ENCODE peak calls at places on chromosomes 4 and X, in six cellular contexts. One of them, this sample, is unnamed.

GRCh38 chr4:90007494-90008167 is 113.0 kb downstream of the MMRN1 start:
- DNase-seq in heart right ventricle: no peak
- DNase-seq in psoas muscle: no peak
- DNase-seq in left lung: no peak
- DNase-seq in suprapubic skin: no peak
- DNase-seq in tibial artery: no peak
- DNase-seq in this sample: no peak

GRCh38 chr4:21347142-21347541 is 601.4 kb downstream of the KCNIP4 start:
- DNase-seq in heart right ventricle: no peak
- DNase-seq in psoas muscle: no peak
- DNase-seq in left lung: no peak
- DNase-seq in suprapubic skin: no peak
- DNase-seq in tibial artery: no peak
- DNase-seq in this sample: no peak

GRCh38 chr4:11189756-11190155 is 238.9 kb downstream of the HS3ST1 start:
- DNase-seq in heart right ventricle: no peak
- DNase-seq in psoas muscle: no peak
- DNase-seq in left lung: no peak
- DNase-seq in suprapubic skin: no peak
- DNase-seq in tibial artery: no peak
- DNase-seq in this sample: no peak

GRCh38 chr4:139734201-139734874 is 68.7 kb downstream of the MGST2 start:
- DNase-seq in heart right ventricle: no peak
- DNase-seq in psoas muscle: no peak
- DNase-seq in left lung: no peak
- DNase-seq in suprapubic skin: no peak
- DNase-seq in tibial artery: peak; percentile 45
- DNase-seq in this sample: peak; percentile 63

GRCh38 chr4:40197879-40198689 is 1.3 kb downstream of the RHOH start:
- DNase-seq in heart right ventricle: no peak
- DNase-seq in psoas muscle: no peak
- DNase-seq in left lung: no peak
- DNase-seq in suprapubic skin: no peak
- DNase-seq in tibial artery: no peak
- DNase-seq in this sample: no peak

GRCh38 chr4:555566-556275 is 20.4 kb downstream of the TMEM271 start:
- DNase-seq in heart right ventricle: no peak
- DNase-seq in psoas muscle: no peak
- DNase-seq in left lung: no peak
- DNase-seq in suprapubic skin: no peak
- DNase-seq in tibial artery: no peak
- DNase-seq in this sample: no peak

GRCh38 chr4:29805245-29805644 is 914.9 kb upstream of the PCDH7 start:
- DNase-seq in heart right ventricle: no peak
- DNase-seq in psoas muscle: no peak
- DNase-seq in left lung: no peak
- DNase-seq in suprapubic skin: no peak
- DNase-seq in tibial artery: no peak
- DNase-seq in this sample: no peak

GRCh38 chrX:10158279-10158939 is 1.6 kb downstream of the CLCN4 start:
- DNase-seq in heart right ventricle: no peak
- DNase-seq in psoas muscle: peak; percentile 75
- DNase-seq in left lung: no peak
- DNase-seq in suprapubic skin: no peak
- DNase-seq in tibial artery: no peak
- DNase-seq in this sample: no peak

GRCh38 chr4:130705023-130705422 is 1609.1 kb downstream of the C4orf33 start:
- DNase-seq in heart right ventricle: no peak
- DNase-seq in psoas muscle: no peak
- DNase-seq in left lung: no peak
- DNase-seq in suprapubic skin: no peak
- DNase-seq in tibial artery: no peak
- DNase-seq in this sample: no peak

GRCh38 chr4:74006009-74006476 is 7.6 kb upstream of the CXCL5 start:
- DNase-seq in heart right ventricle: no peak
- DNase-seq in psoas muscle: no peak
- DNase-seq in left lung: no peak
- DNase-seq in suprapubic skin: no peak
- DNase-seq in tibial artery: no peak
- DNase-seq in this sample: no peak

GRCh38 chrX:29662759-29663503 is 552.4 kb upstream of the MAGEB2 start:
- DNase-seq in heart right ventricle: no peak
- DNase-seq in psoas muscle: no peak
- DNase-seq in left lung: no peak
- DNase-seq in suprapubic skin: no peak
- DNase-seq in tibial artery: no peak
- DNase-seq in this sample: peak; percentile 76

GRCh38 chr4:48858130-48858529 is 27.2 kb downstream of the OCIAD1 start:
- DNase-seq in heart right ventricle: no peak
- DNase-seq in psoas muscle: no peak
- DNase-seq in left lung: no peak
- DNase-seq in suprapubic skin: no peak
- DNase-seq in tibial artery: no peak
- DNase-seq in this sample: no peak

GRCh38 chr4:94926936-94927335 is 169.2 kb downstream of the BMPR1B start:
- DNase-seq in heart right ventricle: no peak
- DNase-seq in psoas muscle: no peak
- DNase-seq in left lung: no peak
- DNase-seq in suprapubic skin: no peak
- DNase-seq in tibial artery: no peak
- DNase-seq in this sample: no peak

GRCh38 chr4:38615847-38616246 is 48.2 kb upstream of the KLF3 start:
- DNase-seq in heart right ventricle: no peak
- DNase-seq in psoas muscle: no peak
- DNase-seq in left lung: no peak
- DNase-seq in suprapubic skin: no peak
- DNase-seq in tibial artery: no peak
- DNase-seq in this sample: no peak

GRCh38 chrX:56726609-56727008 is 2.4 kb upstream of the NBDY start:
- DNase-seq in heart right ventricle: peak; percentile 6
- DNase-seq in psoas muscle: no peak
- DNase-seq in left lung: no peak
- DNase-seq in suprapubic skin: no peak
- DNase-seq in tibial artery: no peak
- DNase-seq in this sample: peak; percentile 2

GRCh38 chrX:17591741-17592110 is 145.6 kb upstream of the SCML1 start:
- DNase-seq in heart right ventricle: no peak
- DNase-seq in psoas muscle: no peak
- DNase-seq in left lung: no peak
- DNase-seq in suprapubic skin: no peak
- DNase-seq in tibial artery: peak; percentile 22
- DNase-seq in this sample: peak; percentile 44

GRCh38 chrX:122626871-122627270 is 557.2 kb upstream of the GRIA3 start:
- DNase-seq in heart right ventricle: no peak
- DNase-seq in psoas muscle: no peak
- DNase-seq in left lung: no peak
- DNase-seq in suprapubic skin: no peak
- DNase-seq in tibial artery: no peak
- DNase-seq in this sample: no peak

GRCh38 chr4:8745828-8746225 is 125.8 kb downstream of the HMX1 start:
- DNase-seq in heart right ventricle: no peak
- DNase-seq in psoas muscle: peak; percentile 11
- DNase-seq in left lung: no peak
- DNase-seq in suprapubic skin: peak; percentile 53
- DNase-seq in tibial artery: no peak
- DNase-seq in this sample: no peak

GRCh38 chrX:16822723-16823122 is 36.5 kb downstream of the TXLNG start:
- DNase-seq in heart right ventricle: no peak
- DNase-seq in psoas muscle: no peak
- DNase-seq in left lung: no peak
- DNase-seq in suprapubic skin: no peak
- DNase-seq in tibial artery: no peak
- DNase-seq in this sample: peak; percentile 30

GRCh38 chr4:181909368-181909767 is 333.8 kb upstream of the TENM3 start:
- DNase-seq in heart right ventricle: no peak
- DNase-seq in psoas muscle: no peak
- DNase-seq in left lung: no peak
- DNase-seq in suprapubic skin: no peak
- DNase-seq in tibial artery: no peak
- DNase-seq in this sample: no peak

GRCh38 chr4:154560824-154561231 is 2.0 kb upstream of the FGB start:
- DNase-seq in heart right ventricle: no peak
- DNase-seq in psoas muscle: no peak
- DNase-seq in left lung: no peak
- DNase-seq in suprapubic skin: no peak
- DNase-seq in tibial artery: no peak
- DNase-seq in this sample: no peak

GRCh38 chrX:30283456-30284200 is 25.6 kb downstream of the NR0B1 start:
- DNase-seq in heart right ventricle: no peak
- DNase-seq in psoas muscle: no peak
- DNase-seq in left lung: no peak
- DNase-seq in suprapubic skin: no peak
- DNase-seq in tibial artery: no peak
- DNase-seq in this sample: peak; percentile 88

GRCh38 chr4:131534944-131535640 is 1614.0 kb upstream of the PCDH10 start:
- DNase-seq in heart right ventricle: no peak
- DNase-seq in psoas muscle: no peak
- DNase-seq in left lung: no peak
- DNase-seq in suprapubic skin: no peak
- DNase-seq in tibial artery: no peak
- DNase-seq in this sample: no peak

GRCh38 chr4:55793479-55793878 is 26.1 kb upstream of the EXOC1L start:
- DNase-seq in heart right ventricle: no peak
- DNase-seq in psoas muscle: no peak
- DNase-seq in left lung: no peak
- DNase-seq in suprapubic skin: no peak
- DNase-seq in tibial artery: no peak
- DNase-seq in this sample: no peak

GRCh38 chr4:21507439-21507838 is 441.1 kb downstream of the KCNIP4 start:
- DNase-seq in heart right ventricle: no peak
- DNase-seq in psoas muscle: no peak
- DNase-seq in left lung: no peak
- DNase-seq in suprapubic skin: no peak
- DNase-seq in tibial artery: no peak
- DNase-seq in this sample: no peak

GRCh38 chr4:42411803-42412202 is 14.5 kb downstream of the SHISA3 start:
- DNase-seq in heart right ventricle: no peak
- DNase-seq in psoas muscle: no peak
- DNase-seq in left lung: no peak
- DNase-seq in suprapubic skin: no peak
- DNase-seq in tibial artery: no peak
- DNase-seq in this sample: no peak

GRCh38 chr4:42417491-42417890 is 20.2 kb downstream of the SHISA3 start:
- DNase-seq in heart right ventricle: no peak
- DNase-seq in psoas muscle: no peak
- DNase-seq in left lung: no peak
- DNase-seq in suprapubic skin: no peak
- DNase-seq in tibial artery: no peak
- DNase-seq in this sample: no peak

GRCh38 chr4:42416017-42416416 is 18.7 kb downstream of the SHISA3 start:
- DNase-seq in heart right ventricle: no peak
- DNase-seq in psoas muscle: no peak
- DNase-seq in left lung: no peak
- DNase-seq in suprapubic skin: no peak
- DNase-seq in tibial artery: no peak
- DNase-seq in this sample: no peak

GRCh38 chr4:42410446-42410845 is 13.2 kb downstream of the SHISA3 start:
- DNase-seq in heart right ventricle: no peak
- DNase-seq in psoas muscle: no peak
- DNase-seq in left lung: no peak
- DNase-seq in suprapubic skin: no peak
- DNase-seq in tibial artery: no peak
- DNase-seq in this sample: no peak

DNA sequence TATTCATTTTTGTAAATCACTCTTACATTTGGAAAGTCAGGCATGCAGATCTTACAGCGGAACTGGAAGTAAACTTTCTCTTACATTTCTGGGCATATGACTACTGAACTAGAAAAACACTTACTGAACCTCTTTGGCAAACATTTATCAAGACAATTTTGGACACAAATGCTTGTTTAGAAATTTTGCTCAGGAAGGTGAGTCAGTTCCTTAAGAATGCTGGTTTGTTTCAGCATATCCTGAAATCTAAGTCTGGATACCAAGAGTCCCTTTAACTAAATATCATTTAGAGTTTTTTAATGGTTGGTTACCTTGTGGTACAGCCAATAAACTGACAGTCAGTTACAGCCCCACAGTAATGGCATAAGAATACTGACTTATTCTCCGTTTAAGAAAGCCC is 15.0 kb downstream of the SHISA3 start:
- DNase-seq in heart right ventricle: no peak
- DNase-seq in psoas muscle: no peak
- DNase-seq in left lung: no peak
- DNase-seq in suprapubic skin: no peak
- DNase-seq in tibial artery: no peak
- DNase-seq in this sample: peak; percentile 57
- H3K4me3 ChIP-seq in heart right ventricle: no peak overlapping the region
- H3K4me3 ChIP-seq in psoas muscle: no peak overlapping the region
- H3K4me3 ChIP-seq in left lung: no peak overlapping the region
- H3K4me3 ChIP-seq in suprapubic skin: no peak overlapping the region
- H3K4me3 ChIP-seq in tibial artery: no peak overlapping the region
- H3K4me3 ChIP-seq in this sample: no peak overlapping the region

GRCh38 chrX:137424679-137425078 is 141.2 kb upstream of the ZIC3 start:
- DNase-seq in heart right ventricle: no peak
- DNase-seq in psoas muscle: no peak
- DNase-seq in left lung: no peak
- DNase-seq in suprapubic skin: no peak
- DNase-seq in tibial artery: no peak
- DNase-seq in this sample: no peak
- H3K27me3 ChIP-seq in heart right ventricle: peaks cover 65% of the 10 kb centered on the region
- H3K27me3 ChIP-seq in psoas muscle: peaks cover 18% of the 10 kb centered on the region
- H3K27me3 ChIP-seq in left lung: peaks cover 91% of the 10 kb centered on the region
- H3K27me3 ChIP-seq in suprapubic skin: peaks cover 83% of the 10 kb centered on the region
- H3K27me3 ChIP-seq in tibial artery: peaks cover 46% of the 10 kb centered on the region
- H3K27me3 ChIP-seq in this sample: no peaks in the 10 kb centered on the region

DNA sequence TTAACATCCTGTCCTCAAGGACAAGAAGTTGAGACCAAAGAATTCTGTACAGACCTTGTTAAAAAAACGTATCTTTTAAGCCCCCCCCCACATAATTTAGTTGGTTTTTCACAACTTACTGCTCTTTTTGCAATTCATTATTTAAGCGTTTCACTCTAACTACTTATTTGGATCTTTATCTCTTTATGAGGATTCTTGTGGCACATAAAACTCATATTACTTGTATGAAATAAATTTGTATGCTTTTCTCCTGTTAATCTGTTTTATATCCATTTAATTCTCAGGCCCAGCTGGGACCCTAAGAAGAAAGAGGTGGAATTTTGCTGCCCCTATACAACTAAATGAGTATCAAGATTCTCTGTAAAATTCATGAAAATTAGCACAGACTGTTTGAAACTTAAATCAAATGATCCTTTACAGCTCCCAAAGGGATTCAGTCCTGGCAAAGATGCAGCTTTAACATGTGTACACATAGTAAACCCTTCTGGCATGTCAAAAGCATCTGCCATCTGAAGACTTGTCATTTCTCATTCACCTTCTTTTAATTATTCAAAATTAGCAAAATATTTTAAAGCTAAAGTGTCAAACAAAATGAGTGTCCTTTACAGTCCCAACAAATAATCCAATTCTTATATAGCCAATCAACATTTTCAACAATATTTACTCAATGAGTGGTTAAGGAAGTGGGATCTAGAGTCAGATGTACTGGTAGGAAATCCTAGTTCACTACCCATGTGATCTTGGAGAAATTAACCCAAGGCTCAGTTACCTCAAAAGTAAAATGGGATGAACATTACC is 17.7 kb downstream of the ARAP2 start:
- DNase-seq in heart right ventricle: no peak
- DNase-seq in psoas muscle: no peak
- DNase-seq in left lung: no peak
- DNase-seq in suprapubic skin: no peak
- DNase-seq in tibial artery: no peak
- DNase-seq in this sample: no peak
- H3K27ac ChIP-seq in heart right ventricle: no peak overlapping the region
- H3K27ac ChIP-seq in psoas muscle: no peak overlapping the region
- H3K27ac ChIP-seq in left lung: no peak overlapping the region
- H3K27ac ChIP-seq in suprapubic skin: no peak overlapping the region
- H3K27ac ChIP-seq in tibial artery: no peak overlapping the region
- H3K27ac ChIP-seq in this sample: no peak overlapping the region

GRCh38 chr4:128228021-128228571 is 59.5 kb downstream of the PGRMC2 start:
- DNase-seq in heart right ventricle: no peak
- DNase-seq in psoas muscle: no peak
- DNase-seq in left lung: no peak
- DNase-seq in suprapubic skin: no peak
- DNase-seq in tibial artery: no peak
- DNase-seq in this sample: no peak
- H3K4me3 ChIP-seq in heart right ventricle: no peak overlapping the region
- H3K4me3 ChIP-seq in psoas muscle: no peak overlapping the region
- H3K4me3 ChIP-seq in left lung: no peak overlapping the region
- H3K4me3 ChIP-seq in suprapubic skin: no peak overlapping the region
- H3K4me3 ChIP-seq in tibial artery: no peak overlapping the region
- H3K4me3 ChIP-seq in this sample: no peak overlapping the region

This sample was measured in SJSA1.